ENCODE peak calls at places on chromosomes 7 and 10, in five cellular contexts. F is Peyer's patch, P is upper lobe of right lung, S is cardiac muscle cell, E is tibial artery. R is an unnamed sample. For H3K4me1, the result is how much of the 10 kb centered on the place peaks cover.

GRCh38 chr7:25286756-25287155 is 58.5 kb upstream of the NPVF start:
- DNase-seq in P (no peak), F (no peak), S (no peak), E (no peak), R (no peak)

GRCh38 chr7:68730194-68730593 is 868.1 kb upstream of the AUTS2 start:
- DNase-seq in E (no peak), P (no peak), S (no peak), F (peak), R (no peak)

GRCh38 chr7:601573-602340 is 82.1 kb upstream of the PDGFA start:
- DNase-seq in E (peak), P (peak), S (peak), F (peak), R (peak)

GRCh38 chr7:133911724-133912123 is 215.4 kb upstream of the LRGUK start:
- DNase-seq in S (no peak), P (no peak), F (no peak), E (no peak), R (no peak)

GRCh38 chr7:70520604-70521003 is 611.3 kb upstream of the GALNT17 start:
- DNase-seq in F (no peak), S (no peak), E (no peak), P (no peak), R (no peak)

GRCh38 chr7:133207687-133208086 is 45.2 kb upstream of the EXOC4 start:
- DNase-seq in P (no peak), F (no peak), S (peak), E (no peak), R (no peak)

GRCh38 chr7:55172881-55173609 is 154.2 kb downstream of the EGFR start:
- DNase-seq in P (peak), F (no peak), S (no peak), E (peak), R (no peak)

GRCh38 chr7:29871787-29872398 is 65.6 kb downstream of the WIPF3 start:
- DNase-seq in F (no peak), E (no peak), S (peak), P (no peak), R (no peak)

GRCh38 chr7:70189261-70189660 is 591.0 kb downstream of the AUTS2 start:
- DNase-seq in P (no peak), E (no peak), S (no peak), F (no peak), R (no peak)

GRCh38 chr7:92691578-92691977 is 101.4 kb upstream of the FAM133B start:
- DNase-seq in P (no peak), F (no peak), S (peak), E (no peak), R (no peak)

GRCh38 chr7:121853307-121853706 is 19.7 kb upstream of the PTPRZ1 start:
- DNase-seq in F (no peak), S (peak), E (no peak), P (no peak), R (no peak)

GRCh38 chr10:16999665-17000451 is 129.8 kb downstream of the CUBN start:
- DNase-seq in S (peak), E (peak), P (no peak), F (no peak), R (no peak)

GRCh38 chr10:100740476-100741341 is 4.7 kb upstream of the PAX2 start:
- DNase-seq in F (no peak), P (no peak), E (no peak), S (no peak), R (no peak)

GRCh38 chr7:111743244-111743852 is 181.1 kb upstream of the IMMP2L start:
- DNase-seq in F (no peak), P (no peak), S (no peak), E (no peak), R (no peak)

GRCh38 chr7:111168182-111168581 is 77.3 kb downstream of the LRRN3 start:
- DNase-seq in E (no peak), P (no peak), F (no peak), S (peak), R (no peak)

GRCh38 chr7:16295558-16295957 is 125.8 kb downstream of the CRPPA start:
- DNase-seq in E (no peak), P (no peak), S (no peak), F (no peak), R (no peak)

GRCh38 chr7:28067171-28067570 is 113.4 kb downstream of the JAZF1 start:
- DNase-seq in F (no peak), E (no peak), S (no peak), P (no peak), R (no peak)

GRCh38 chr10:13920031-13920430 is 333.3 kb downstream of the PRPF18 start:
- DNase-seq in E (no peak), S (no peak), F (no peak), P (no peak), R (no peak)

GRCh38 chr10:5576780-5577472 is 52.2 kb downstream of the CALML3 start:
- DNase-seq in F (no peak), S (no peak), E (peak), P (peak), R (no peak)

GRCh38 chr10:112842832-112843360 is 107.2 kb upstream of the TCF7L2 start:
- DNase-seq in S (peak), E (no peak), P (no peak), F (peak), R (no peak)

GRCh38 chr7:140212100-140212881 is 35.5 kb upstream of the KDM7A start:
- DNase-seq in F (peak), S (no peak), E (no peak), P (no peak), R (no peak)

GRCh38 chr7:81626008-81626407 is 143.8 kb downstream of the HGF start:
- DNase-seq in S (peak), E (no peak), P (no peak), F (no peak), R (no peak)

GRCh38 chr10:104435822-104436221 is 82.2 kb downstream of the CFAP58 start:
- DNase-seq in E (no peak), P (no peak), F (no peak), S (no peak), R (no peak)

GRCh38 chr7:50799873-50800272 is 17.2 kb upstream of the GRB10 start:
- DNase-seq in F (no peak), E (peak), P (no peak), S (no peak), R (no peak)

GRCh38 chr10:62492012-62492869 is 118.1 kb downstream of the ZNF365 start:
- DNase-seq in F (no peak), P (no peak), S (peak), E (no peak), R (no peak)

GRCh38 chr10:77715081-77715480 is 77.5 kb upstream of the KCNMA1 start:
- DNase-seq in F (no peak), P (no peak), S (no peak), E (no peak), R (no peak)

GRCh38 chr7:102390697-102391484 is 5.3 kb upstream of the PRKRIP1 start:
- DNase-seq in F (peak), P (peak), S (peak), E (peak), R (peak)

GRCh38 chr10:116802876-116803275 is 46.4 kb upstream of the ENO4 start:
- DNase-seq in E (no peak), F (no peak), S (no peak), P (peak), R (no peak)

GRCh38 chr10:86234553-86235270 is 131.9 kb downstream of the GRID1 start:
- DNase-seq in S (no peak), F (no peak), E (no peak), P (no peak), R (no peak)

GRCh38 chr10:117594722-117595121 is 52.2 kb downstream of the EMX2 start:
- DNase-seq in F (no peak), S (no peak), E (no peak), P (no peak), R (no peak)

GRCh38 chr7:101696-102376 is 90.5 kb upstream of the FAM20C start:
- DNase-seq in E (no peak), S (peak), F (no peak), P (peak), R (no peak)

GRCh38 chr7:82444220-82445049 is 858 bp upstream of the CACNA2D1 start:
- DNase-seq in P (peak), S (no peak), F (no peak), E (no peak), R (no peak)

GRCh38 chr10:52853704-52854103 is 81.1 kb upstream of the MBL2 start:
- DNase-seq in F (no peak), P (no peak), S (no peak), E (no peak), R (no peak)

GRCh38 chr7:80481196-80481884 is 30.5 kb downstream of the GNAT3 start:
- DNase-seq in S (no peak), F (no peak), E (no peak), P (no peak), R (peak)

GRCh38 chr7:30791126-30791525 is 19.9 kb downstream of the MINDY4 start:
- DNase-seq in E (no peak), P (no peak), S (no peak), F (no peak), R (no peak)

GRCh38 chr7:75878312-75878768 is 494 bp upstream of the RHBDD2 start:
- DNase-seq in E (no peak), S (no peak), P (no peak), F (no peak), R (no peak)

GRCh38 chr7:20220824-20221547 is 3.8 kb upstream of the MACC1 start:
- DNase-seq in F (no peak), E (no peak), S (peak), P (no peak), R (no peak)

DNA sequence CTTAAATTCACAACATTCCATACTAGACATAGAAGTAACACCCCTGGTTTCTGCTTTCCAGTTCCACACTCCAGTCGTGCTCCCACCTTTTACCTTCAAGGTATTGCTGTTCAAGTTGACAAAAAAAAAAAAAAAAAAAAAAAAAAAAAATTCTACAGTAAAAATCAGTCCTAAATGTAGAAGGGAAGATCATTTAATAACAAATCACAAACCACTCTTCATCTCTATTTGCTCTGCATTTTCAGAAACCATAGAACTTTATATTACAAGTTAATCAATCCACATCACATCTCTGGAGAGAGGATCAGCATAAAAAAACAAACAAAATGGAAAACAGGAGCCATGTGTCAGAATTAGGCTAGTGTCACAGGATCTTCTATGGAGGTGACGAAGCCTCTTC is 206.3 kb upstream of the KLF14 start:
- DNase-seq in F (no peak), P (no peak), S (no peak), E (no peak), R (no peak)
- H3K4me3 ChIP-seq in F (peak), P (peak), S (no peak), E (no peak), R (no peak)

GRCh38 chr7:46682841-46683624 is 762.0 kb upstream of the IGFBP3 start:
- DNase-seq in E (no peak), P (no peak), S (no peak), F (no peak), R (no peak)

GRCh38 chr7:46687203-46687602 is 766.1 kb upstream of the IGFBP3 start:
- DNase-seq in F (no peak), E (no peak), S (peak), P (no peak), R (no peak)

GRCh38 chr7:46680147-46680546 is 759.1 kb upstream of the IGFBP3 start:
- DNase-seq in E (no peak), P (no peak), F (no peak), S (no peak), R (no peak)

GRCh38 chr7:46681865-46682503 is 760.9 kb upstream of the IGFBP3 start:
- DNase-seq in S (peak), E (peak), P (no peak), F (no peak), R (no peak)

DNA sequence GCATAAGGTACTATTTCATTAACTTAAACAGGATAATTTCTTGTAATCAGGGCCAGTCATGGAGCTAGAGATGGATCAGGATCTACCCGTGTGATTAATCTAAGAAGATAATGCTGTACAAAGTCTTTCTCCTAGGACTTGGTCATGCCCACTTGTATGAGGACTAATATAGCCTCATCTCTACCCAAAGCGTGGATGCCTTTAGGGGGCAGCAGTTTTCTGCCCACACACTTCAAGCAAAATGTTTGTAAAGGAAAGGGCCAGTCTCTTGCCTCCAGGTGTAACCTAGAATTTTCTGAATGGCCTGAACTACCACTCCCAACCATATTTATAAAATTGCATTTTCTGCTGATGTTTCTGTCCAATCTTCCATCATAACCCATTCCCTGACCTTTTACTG is 764.0 kb upstream of the IGFBP3 start:
- DNase-seq in P (no peak), F (no peak), E (no peak), S (no peak), R (no peak)
- TF ChIP-seq CTCF in P (no peak), F (no peak), E (no peak), S (no peak), R (peak)

DNA sequence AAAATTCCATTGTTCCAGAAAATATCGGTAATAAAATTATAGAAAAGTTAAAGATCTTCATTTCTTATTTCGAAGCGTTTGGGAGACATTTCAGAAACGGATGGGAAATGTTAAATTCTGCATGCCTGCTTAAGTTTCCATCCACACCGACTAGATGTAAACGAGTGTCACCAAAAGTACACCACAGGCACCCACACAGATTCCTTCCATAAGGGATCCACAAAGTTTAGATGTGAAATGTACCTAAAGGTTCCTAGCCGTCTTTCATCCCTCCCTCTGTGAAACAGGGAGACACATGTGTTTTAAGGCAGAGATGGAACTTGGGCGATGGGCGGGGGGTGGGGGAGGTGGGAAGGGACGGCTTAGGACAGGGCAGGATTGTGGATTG is 621 bp upstream of the CAV1 start:
- DNase-seq in F (no peak), P (no peak), E (no peak), S (no peak), R (no peak)
- H3K4me1 ChIP-seq in F (under half), P (under half), E (under half), S (under half), R (half or more)

GRCh38 chr7:116671111-116671510 is 885 bp upstream of the MET start:
- DNase-seq in P (no peak), E (no peak), S (no peak), F (no peak), R (no peak)
- H3K4me3 ChIP-seq in P (peak), E (peak), S (peak), F (no peak), R (peak)

DNA sequence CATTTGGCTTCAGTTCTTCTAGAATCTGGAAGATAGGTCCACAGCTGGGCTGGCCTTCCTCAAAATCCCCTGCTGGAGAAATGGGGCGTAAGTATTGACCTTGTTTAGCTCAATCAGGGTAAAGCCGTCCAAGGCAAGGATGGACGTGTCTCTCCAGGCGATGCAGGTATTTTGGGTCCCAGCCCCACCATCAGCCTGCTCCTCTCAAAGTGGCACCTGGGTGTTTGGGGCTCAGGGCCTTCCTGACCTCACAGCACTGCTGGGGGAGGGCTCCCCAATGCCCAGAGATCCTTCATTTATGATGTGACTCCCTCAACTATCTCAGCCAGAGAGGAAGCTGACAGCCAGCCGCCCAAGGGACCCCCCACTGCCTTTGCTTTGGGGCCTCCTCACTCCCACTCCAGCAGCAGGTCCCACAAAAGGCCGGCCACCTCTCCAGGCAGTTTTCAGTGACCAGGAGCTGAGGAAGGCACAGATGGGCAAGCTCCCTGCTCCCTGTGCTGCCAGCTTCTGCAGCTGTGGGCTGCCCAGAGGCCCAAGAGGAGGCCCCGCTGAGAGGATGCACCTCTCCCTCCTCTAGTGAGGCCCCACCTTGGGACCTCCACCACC is 140.0 kb upstream of the TCERG1L start:
- DNase-seq in P (no peak), E (peak), F (no peak), S (no peak), R (no peak)
- TF ChIP-seq CTCF in P (no peak), E (no peak), F (no peak), S (no peak), R (no peak)

DNA sequence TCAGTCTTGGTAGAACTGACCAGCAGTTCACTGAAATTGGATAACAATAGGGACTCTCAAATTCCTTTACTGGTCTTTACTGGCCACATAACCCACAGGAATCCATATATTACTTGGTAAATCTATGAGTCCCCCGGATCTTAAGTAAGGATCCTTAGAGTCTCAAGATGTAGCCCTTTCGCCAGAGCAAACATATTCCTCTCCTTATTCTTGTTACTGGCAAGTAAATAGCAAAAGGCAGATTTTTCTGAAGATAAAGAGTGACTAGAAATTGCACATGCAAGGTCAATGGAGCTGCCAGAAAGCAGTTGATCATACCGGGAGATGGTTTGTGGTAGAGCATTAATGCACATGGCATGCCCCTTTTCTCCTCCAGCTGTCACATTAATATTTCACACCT is 283.0 kb downstream of the HDAC9 start:
- DNase-seq in S (peak), P (no peak), E (no peak), F (no peak), R (no peak)
- H3K4me1 ChIP-seq in S (under half), P (under half), E (under half), F (under half), R (under half)

GRCh38 chr10:72244573-72245038 is 28.5 kb upstream of the ASCC1 start:
- DNase-seq in E (no peak), P (no peak), S (no peak), F (no peak), R (no peak)

GRCh38 chr10:72250666-72251065 is 23.1 kb upstream of the DDIT4 start:
- DNase-seq in F (peak), P (no peak), E (peak), S (peak), R (no peak)

GRCh38 chr10:72251635-72252034 is 22.1 kb upstream of the DDIT4 start:
- DNase-seq in P (no peak), E (no peak), F (no peak), S (no peak), R (no peak)

GRCh38 chr10:72245949-72246525 is 27.7 kb upstream of the DDIT4 start:
- DNase-seq in E (no peak), P (no peak), F (no peak), S (peak), R (no peak)

GRCh38 chr10:72248477-72249151 is 25.1 kb upstream of the DDIT4 start:
- DNase-seq in F (peak), P (peak), S (peak), E (peak), R (peak)
- H3K4me3 ChIP-seq in F (no peak), P (peak), S (no peak), E (peak), R (no peak)

GRCh38 chr7:90520484-90520883 is 51.0 kb downstream of the PTTG1IP2 start:
- DNase-seq in F (no peak), E (no peak), S (peak), P (no peak), R (no peak)
- TF ChIP-seq CTCF in F (no peak), E (no peak), S (peak), P (peak), R (peak)

GRCh38 chr10:35391954-35392262 is 55.6 kb downstream of the CCNY start:
- DNase-seq in E (no peak), P (no peak), S (no peak), F (no peak), R (no peak)

GRCh38 chr10:35394934-35395333 is 58.6 kb downstream of the CCNY start:
- DNase-seq in F (no peak), S (no peak), E (no peak), P (no peak), R (no peak)

GRCh38 chr10:35396560-35397434 is 60.5 kb downstream of the CCNY start:
- DNase-seq in P (no peak), F (no peak), E (no peak), S (no peak), R (no peak)

GRCh38 chr10:35392482-35393230 is 56.3 kb downstream of the CCNY start:
- DNase-seq in E (no peak), F (no peak), P (no peak), S (no peak), R (no peak)

GRCh38 chr10:35394411-35394851 is 58.1 kb downstream of the CCNY start:
- DNase-seq in F (no peak), S (no peak), E (no peak), P (peak), R (no peak)
- H3K4me1 ChIP-seq in F (under half), S (under half), E (under half), P (half or more), R (under half)

GRCh38 chr7:83559887-83560286 is 89.1 kb downstream of the SEMA3E start:
- DNase-seq in E (no peak), F (no peak), S (no peak), P (no peak), R (no peak)
- H3K4me3 ChIP-seq in E (no peak), F (no peak), S (no peak), P (no peak), R (no peak)